ENCODE peak calls at places on chromosomes 6 and 20, in four cellular contexts. I is WERI-Rb-1; R is CD4-positive, alpha-beta memory T cell; Z is IMR-90. Y is an unnamed sample.

GRCh38 chr6:132286298-132287019 is 114.8 kb downstream of the MOXD1 start:
- DNase-seq in I (no peak), R (no peak), Z (no peak), Y (no peak)

GRCh38 chr20:11266571-11266970 is 592.8 kb upstream of the JAG1 start:
- DNase-seq in I (no peak), R (no peak), Z (peak; percentile 4), Y (no peak)

GRCh38 chr6:72894091-72894490 is 272.2 kb downstream of the KCNQ5 start:
- DNase-seq in I (no peak), R (no peak), Z (no peak), Y (no peak)

GRCh38 chr6:69732640-69733039 is 64.2 kb downstream of the LMBRD1 start:
- DNase-seq in I (no peak), R (peak; percentile 5), Z (no peak), Y (no peak)

GRCh38 chr20:50758469-50758868 is 27.1 kb downstream of the PARD6B start:
- DNase-seq in I (no peak), R (no peak), Z (peak; percentile 24), Y (no peak)

GRCh38 chr20:61953789-61954125 is 111.9 kb downstream of the TAF4 start:
- DNase-seq in I (peak; percentile 33), R (no peak), Z (no peak), Y (no peak)

GRCh38 chr20:652611-653109 is 340 bp downstream of the SRXN1 start:
- DNase-seq in I (peak; percentile 53), R (peak; percentile 3), Z (peak; percentile 44), Y (no peak)

GRCh38 chr6:35161776-35162607 is 20.9 kb upstream of the TCP11 start:
- DNase-seq in I (no peak), R (no peak), Z (no peak), Y (no peak)

GRCh38 chr20:53163486-53163885 is 191.3 kb downstream of the TSHZ2 start:
- DNase-seq in I (no peak), R (no peak), Z (peak; percentile 10), Y (no peak)

GRCh38 chr6:24985313-24985712 is 49.6 kb upstream of the RIPOR2 start:
- DNase-seq in I (peak; percentile 41), R (no peak), Z (no peak), Y (no peak)

GRCh38 chr20:49343246-49343645 is 65.4 kb upstream of the ZNFX1 start:
- DNase-seq in I (peak; percentile 27), R (no peak), Z (no peak), Y (no peak)

GRCh38 chr20:63498950-63499332 is at the start of gene EEF1A2:
- DNase-seq in I (peak; percentile 77), R (peak; percentile 57), Z (no peak), Y (no peak)
- H3K4me3 ChIP-seq in I (peak within 1 kb of the TSS; percentile 88), R (no peak within 1 kb of the TSS), Z (peak within 1 kb of the TSS; percentile 26), Y (peak within 1 kb of the TSS; percentile 30)

GRCh38 chr20:38557174-38557573 is 23.8 kb upstream of the ADIG start:
- DNase-seq in I (no peak), R (no peak), Z (no peak), Y (no peak)
- H3K36me3 ChIP-seq in I (peaks cover 60% of the 10 kb centered on the region), R (peaks cover 73% of the 10 kb centered on the region), Z (peaks cover 23% of the 10 kb centered on the region), Y (no peaks in the 10 kb centered on the region)

DNA sequence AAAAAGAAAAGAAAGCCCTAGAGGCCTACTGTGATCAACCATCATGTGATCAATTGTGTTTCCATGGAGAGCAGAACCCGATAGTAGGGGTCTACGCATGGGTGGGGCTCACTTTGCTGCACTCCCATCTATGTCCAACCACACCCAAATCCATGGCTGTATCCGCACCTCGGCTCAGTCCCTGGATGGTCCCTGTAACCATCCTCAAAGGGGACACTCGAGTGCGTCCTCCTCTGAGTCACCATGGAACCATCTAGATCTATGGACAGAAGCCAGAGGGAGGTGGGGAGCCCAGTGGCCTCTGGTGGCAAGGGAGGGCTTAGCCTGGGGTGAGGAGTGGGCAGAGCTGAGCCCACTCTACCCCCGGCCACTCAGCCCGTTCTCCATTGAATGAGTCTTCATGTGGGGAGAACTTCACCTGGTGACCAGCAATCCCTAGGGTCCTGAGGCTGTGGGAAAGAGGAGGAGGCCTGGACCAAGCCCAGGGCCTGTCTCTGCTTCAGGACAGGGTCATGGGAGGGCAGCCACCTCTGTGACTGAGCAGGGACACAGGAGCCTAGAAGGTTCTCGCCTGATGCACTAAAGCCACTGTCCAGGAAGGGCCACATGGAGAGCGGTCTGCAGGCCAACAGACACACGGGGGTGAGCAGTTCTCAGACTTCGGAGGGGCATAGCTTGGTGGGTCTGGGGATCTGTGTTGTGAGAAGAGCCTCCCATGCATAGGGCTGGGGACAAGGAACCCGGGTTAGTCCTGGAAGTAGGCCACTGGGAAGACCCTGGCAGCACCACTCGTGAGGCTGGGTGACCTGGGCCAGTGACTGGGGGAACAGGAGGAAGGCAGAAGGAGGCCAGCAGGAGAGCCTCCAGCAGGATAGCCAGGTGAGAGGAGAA is 19.3 kb downstream of the RAET1L start:
- DNase-seq in I (no peak), R (no peak), Z (no peak), Y (no peak)
- H3K27me3 ChIP-seq in I (peaks cover 16% of the 10 kb centered on the region), R (no peaks in the 10 kb centered on the region), Z (peaks cover 54% of the 10 kb centered on the region), Y (peaks cover 14% of the 10 kb centered on the region)

GRCh38 chr6:26016326-26017275 is 54.0 kb downstream of the TRIM38 start:
- DNase-seq in I (no peak), R (peak; percentile 12), Z (peak; percentile 34), Y (no peak)
- H3K4me3 ChIP-seq in I (no peak overlapping the region), R (peak overlapping the region; percentile 16), Z (peak overlapping the region; percentile 44), Y (peak overlapping the region; percentile 30)

GRCh38 chr20:23370274-23370673 is 8.3 kb downstream of the GZF1 start:
- DNase-seq in I (no peak), R (no peak), Z (no peak), Y (no peak)
- H3K36me3 ChIP-seq in I (peaks cover 93% of the 10 kb centered on the region), R (peaks cover 45% of the 10 kb centered on the region), Z (peaks cover 40% of the 10 kb centered on the region), Y (peaks cover 2% of the 10 kb centered on the region)

DNA sequence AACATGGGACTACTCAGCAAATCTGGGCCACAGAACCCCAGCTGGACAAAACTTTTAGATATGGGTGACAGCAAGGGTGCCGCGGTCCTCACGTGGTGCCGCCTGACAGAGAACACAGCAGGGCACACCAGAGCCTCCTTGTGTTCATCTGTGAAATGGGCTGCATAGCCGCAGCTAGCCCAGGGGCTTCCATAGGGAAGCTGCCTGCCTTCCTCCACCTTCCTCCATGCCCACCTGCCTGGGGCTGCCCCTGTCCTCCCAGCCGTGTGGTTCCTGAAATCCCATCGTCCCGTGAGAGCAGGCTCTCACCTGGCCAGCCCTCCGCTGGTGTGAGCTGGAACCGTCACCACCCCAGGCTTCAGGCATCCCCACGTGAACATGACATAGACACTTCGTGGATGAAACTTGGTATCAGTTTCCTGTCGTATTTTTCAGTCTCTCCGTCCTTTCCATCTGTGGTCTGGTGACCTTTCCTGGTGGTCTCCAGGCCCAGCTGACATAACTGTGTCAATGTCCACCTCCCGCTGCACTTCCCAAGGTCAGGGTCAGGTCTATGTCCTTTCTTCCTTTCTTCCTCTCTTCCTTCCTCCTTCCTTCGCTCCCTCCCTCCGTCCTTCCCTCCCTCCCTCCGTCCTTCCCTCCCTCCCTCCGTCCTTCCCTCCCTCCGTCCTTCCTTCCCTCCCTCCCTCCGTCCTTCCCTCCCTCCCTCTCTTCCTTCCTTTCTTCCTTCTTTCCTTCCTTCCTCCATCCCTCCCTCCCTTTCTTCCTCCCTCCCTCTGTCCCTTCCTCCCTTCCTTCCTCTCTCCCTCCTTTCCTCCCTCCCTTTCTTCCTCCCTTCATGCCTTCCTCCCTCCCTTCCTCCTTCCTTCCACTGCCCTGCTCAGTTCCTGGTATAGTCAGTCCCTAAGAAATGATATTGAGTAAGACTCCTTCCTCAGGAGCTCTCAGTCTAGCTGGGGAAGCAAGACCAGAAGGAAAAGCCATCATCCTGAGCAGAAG is 78.8 kb downstream of the GRM4 start:
- DNase-seq in I (no peak), R (no peak), Z (no peak), Y (no peak)
- H3K27me3 ChIP-seq in I (no peaks in the 10 kb centered on the region), R (no peaks in the 10 kb centered on the region), Z (peaks cover 54% of the 10 kb centered on the region), Y (peaks cover 43% of the 10 kb centered on the region)

GRCh38 chr6:12033770-12034169 is 21.7 kb downstream of the HIVEP1 start:
- DNase-seq in I (no peak), R (no peak), Z (peak; percentile 56), Y (no peak)
- H3K4me3 ChIP-seq in I (no peak overlapping the region), R (no peak overlapping the region), Z (no peak overlapping the region), Y (no peak overlapping the region)

GRCh38 chr20:5190444-5190843 is 63.6 kb downstream of the CDS2 start:
- DNase-seq in I (no peak), R (no peak), Z (no peak), Y (no peak)
- H3K36me3 ChIP-seq in I (peaks cover 23% of the 10 kb centered on the region), R (peaks cover 46% of the 10 kb centered on the region), Z (peaks cover 35% of the 10 kb centered on the region), Y (peaks cover 2% of the 10 kb centered on the region)

GRCh38 chr20:59839372-59839771 is 94.1 kb downstream of the SYCP2 start:
- DNase-seq in I (no peak), R (no peak), Z (no peak), Y (no peak)

GRCh38 chr20:59836768-59837167 is 96.7 kb downstream of the SYCP2 start:
- DNase-seq in I (no peak), R (no peak), Z (no peak), Y (no peak)

GRCh38 chr20:59835057-59835447 is 98.4 kb downstream of the SYCP2 start:
- DNase-seq in I (no peak), R (no peak), Z (no peak), Y (no peak)

GRCh38 chr20:59835448-59836395 is 97.7 kb downstream of the SYCP2 start:
- DNase-seq in I (no peak), R (no peak), Z (peak; percentile 5), Y (peak; percentile 9)

DNA sequence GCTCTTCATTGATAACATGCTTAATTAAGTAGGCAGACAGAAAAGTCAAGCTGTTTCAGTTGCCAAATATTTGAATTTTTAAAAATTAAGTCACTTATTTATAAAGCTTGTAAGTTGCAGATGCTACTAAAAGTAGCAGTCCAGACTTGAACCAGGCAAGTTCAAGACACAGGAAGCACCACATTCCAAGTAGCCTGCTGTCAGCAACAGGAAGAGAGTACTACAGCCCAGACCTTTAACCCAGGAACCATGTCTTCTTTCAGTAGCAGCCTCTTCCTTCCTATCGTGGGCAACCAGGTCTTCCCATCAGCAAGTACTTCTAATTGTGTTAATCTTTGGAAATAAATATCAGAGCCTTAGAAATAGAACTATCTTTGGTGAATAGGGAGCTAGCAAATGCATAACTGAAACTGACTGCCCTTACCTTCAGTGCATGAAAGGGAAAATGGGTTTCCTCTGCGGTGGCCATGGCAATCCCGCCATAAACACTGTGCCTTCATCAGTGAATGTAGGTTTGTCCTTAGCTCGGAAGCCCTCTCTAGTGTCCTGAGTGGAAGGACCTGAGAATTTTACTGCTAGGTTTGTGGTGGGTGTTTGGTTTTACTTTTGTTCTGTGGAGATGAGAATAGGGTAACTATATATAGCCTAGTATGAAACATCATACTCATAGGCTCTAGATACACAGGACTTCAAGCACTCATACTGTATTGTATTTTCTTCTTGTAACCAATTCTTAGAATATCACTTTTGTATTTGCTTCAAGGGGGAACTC is 95.6 kb downstream of the SYCP2 start:
- DNase-seq in I (no peak), R (no peak), Z (no peak), Y (no peak)
- H3K27me3 ChIP-seq in I (peaks cover 99% of the 10 kb centered on the region), R (no peaks in the 10 kb centered on the region), Z (no peaks in the 10 kb centered on the region), Y (no peaks in the 10 kb centered on the region)